ENCODE peak calls at places on chromosomes 5 and 9, in six cellular contexts. W is neuronal stem cell, X is breast epithelium, T is OCI-LY7, S is body of pancreas, L is sigmoid colon. O is an unnamed sample. For H3K4me1, the result is how much of the 10 kb centered on the place peaks cover.

GRCh38 chr5:68698025-68698940 is 395.5 kb upstream of the SLC30A5 start:
- DNase-seq in W (no peak), X (no peak), T (no peak), S (no peak), L (no peak), O (no peak)

GRCh38 chr5:35830587-35830986 is 26.1 kb upstream of the IL7R start:
- DNase-seq in W (no peak), X (no peak), T (no peak), S (no peak), L (no peak), O (no peak)

GRCh38 chr5:101424530-101425175 is 521.6 kb upstream of the ST8SIA4 start:
- DNase-seq in W (no peak), X (no peak), T (no peak), S (no peak), L (no peak), O (peak)

GRCh38 chr5:83817591-83817990 is 96.9 kb upstream of the HAPLN1 start:
- DNase-seq in W (no peak), X (no peak), T (no peak), S (no peak), L (no peak), O (no peak)

GRCh38 chr5:20514145-20514544 is 526.1 kb upstream of the CDH18 start:
- DNase-seq in W (no peak), X (no peak), T (no peak), S (no peak), L (no peak), O (no peak)

GRCh38 chr5:148970228-148970627 is 92.6 kb downstream of the SH3TC2 start:
- DNase-seq in W (no peak), X (peak), T (no peak), S (peak), L (peak), O (peak)

GRCh38 chr9:83511051-83511450 is 27.1 kb downstream of the FRMD3 start:
- DNase-seq in W (no peak), X (no peak), T (no peak), S (no peak), L (no peak), O (peak)

GRCh38 chr9:78131969-78132687 is 100.5 kb upstream of the GNAQ start:
- DNase-seq in W (no peak), X (no peak), T (no peak), S (no peak), L (no peak), O (no peak)

GRCh38 chr9:18457498-18457897 is 16.5 kb upstream of the ADAMTSL1 start:
- DNase-seq in W (no peak), X (no peak), T (no peak), S (no peak), L (no peak), O (no peak)

GRCh38 chr5:34411470-34412346 is 244.4 kb upstream of the RAI14 start:
- DNase-seq in W (no peak), X (no peak), T (no peak), S (no peak), L (no peak), O (no peak)

GRCh38 chr5:146660381-146660960 is 144.5 kb upstream of the GPR151 start:
- DNase-seq in W (no peak), X (no peak), T (no peak), S (no peak), L (no peak), O (no peak)

GRCh38 chr9:81560851-81561732 is 128.3 kb downstream of the TLE1 start:
- DNase-seq in W (no peak), X (no peak), T (no peak), S (no peak), L (no peak), O (no peak)

GRCh38 chr5:134534058-134534725 is 8.7 kb downstream of the JADE2 start:
- DNase-seq in W (no peak), X (no peak), T (no peak), S (no peak), L (no peak), O (no peak)
- H3K4me1 ChIP-seq in W (under half), X (under half), T (under half), S (half or more), L (under half), O (under half)

DNA sequence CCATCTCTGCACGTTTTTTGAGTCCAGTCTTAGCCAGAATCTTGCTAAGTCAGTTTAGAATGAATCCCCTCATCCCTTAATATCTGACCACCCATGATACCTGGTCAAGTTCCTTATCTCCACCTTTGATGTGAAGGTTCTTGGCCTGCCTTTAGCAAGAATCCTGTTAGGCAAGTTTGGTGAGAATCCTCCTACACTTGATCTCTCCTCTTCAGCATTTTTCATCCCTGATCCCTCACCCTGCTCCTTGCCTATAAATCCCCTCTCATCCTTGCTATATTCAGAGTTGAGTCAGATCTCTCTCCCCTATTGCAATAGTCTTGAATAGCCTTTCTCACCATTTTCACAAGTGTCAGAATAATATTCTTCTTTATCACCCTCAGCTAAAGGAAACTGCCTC is 31.0 kb downstream of the SMIM23 start:
- DNase-seq in W (no peak), X (no peak), T (no peak), S (no peak), L (no peak), O (no peak)
- H3K4me1 ChIP-seq in W (under half), X (under half), T (under half), S (under half), L (under half), O (under half)

DNA sequence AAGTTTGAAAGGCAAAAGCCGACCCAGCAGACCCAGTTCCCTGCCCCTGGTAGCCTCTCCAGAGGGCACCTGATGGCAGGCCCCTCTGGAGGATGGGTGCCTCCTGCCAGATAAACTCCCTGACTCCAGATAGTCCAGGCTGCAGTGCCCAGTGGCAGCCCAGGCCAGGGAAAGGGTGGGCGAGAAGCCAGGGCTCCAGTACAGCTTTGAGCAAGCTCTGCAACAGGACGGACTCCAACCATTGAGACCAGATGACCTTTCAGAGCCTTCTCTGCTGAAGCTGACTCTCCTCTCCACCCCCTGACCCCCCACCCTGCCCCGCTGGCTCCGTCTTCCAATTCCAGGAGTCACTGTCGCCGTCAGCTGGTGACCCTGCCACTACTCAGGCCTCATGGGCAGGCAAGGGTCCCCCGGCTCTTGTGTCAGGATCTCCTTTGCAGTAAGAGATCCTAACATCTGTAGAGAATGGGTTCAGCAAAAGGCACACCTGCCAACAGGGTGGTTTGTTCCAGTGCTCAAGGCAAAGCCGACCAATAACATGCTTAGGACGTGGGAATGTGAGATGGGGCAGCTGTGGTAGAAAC is 15.5 kb upstream of the FCN1 start:
- DNase-seq in W (no peak), X (no peak), T (peak), S (no peak), L (no peak), O (no peak)
- H3K4me1 ChIP-seq in W (under half), X (under half), T (half or more), S (under half), L (under half), O (under half)

DNA sequence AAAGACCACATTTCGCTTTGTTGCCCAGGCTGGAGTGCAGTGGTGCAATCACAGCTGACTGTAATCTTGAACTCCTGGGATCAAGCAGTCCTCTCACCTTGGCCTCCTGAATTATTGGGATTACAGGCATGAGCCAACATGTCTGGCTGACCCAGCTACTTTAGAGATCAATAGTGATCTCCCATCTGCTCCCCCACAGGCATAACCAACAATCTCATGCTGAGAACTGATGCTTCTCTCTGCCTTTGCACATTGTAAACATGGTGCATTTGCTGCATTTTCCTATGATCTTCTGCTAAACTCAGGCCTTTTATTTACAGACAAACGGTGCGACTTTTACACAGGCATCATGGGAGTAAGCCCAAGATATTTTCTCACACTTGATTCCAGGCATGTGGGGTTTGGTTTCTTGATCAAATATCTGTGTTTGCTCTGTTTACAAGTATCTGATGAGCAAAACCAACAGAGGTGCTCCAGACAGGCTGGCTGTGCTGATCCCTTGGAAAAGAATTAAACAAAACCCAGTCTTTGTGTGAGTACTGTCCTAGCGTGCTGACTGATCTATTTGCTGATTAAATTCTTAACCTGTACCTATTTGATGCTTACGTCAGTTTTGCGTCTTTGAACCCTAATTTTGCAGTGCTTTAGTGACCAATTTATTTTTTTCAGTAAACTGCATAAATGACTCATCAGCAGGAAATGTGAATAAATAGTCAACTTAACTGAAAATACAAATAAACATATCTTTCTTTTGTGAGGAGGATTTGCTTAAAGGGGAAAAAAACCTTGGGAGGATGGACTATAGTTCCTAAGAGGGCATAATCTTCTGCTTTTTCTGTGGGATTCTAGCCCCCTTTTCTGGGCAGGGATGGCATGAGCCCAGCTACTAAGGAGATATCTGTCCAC is 191.7 kb upstream of the NR3C1 start:
- DNase-seq in W (no peak), X (no peak), T (no peak), S (no peak), L (no peak), O (no peak)
- H3K4me1 ChIP-seq in W (under half), X (under half), T (half or more), S (under half), L (under half), O (under half)

O was measured in thyroid gland.